ENCODE peak calls at places on chromosomes 6 and 20, in six cellular contexts. One of them, this sample, is unnamed.

GRCh38 chr6:76682842-76683241 is 610.4 kb upstream of the IMPG1 start:
- DNase-seq in aorta: no peak
- DNase-seq in right atrium auricular region: no peak
- DNase-seq in transverse colon: no peak
- DNase-seq in neural progenitor cell: peak; percentile 13
- DNase-seq in right lobe of liver: no peak
- DNase-seq in this sample: no peak

GRCh38 chr6:39906318-39906761 is 27.9 kb downstream of the MOCS1 start:
- DNase-seq in right lobe of liver: peak; percentile 68
- DNase-seq in transverse colon: no peak
- DNase-seq in right atrium auricular region: no peak
- DNase-seq in neural progenitor cell: no peak
- DNase-seq in aorta: peak; percentile 46
- DNase-seq in this sample: no peak

GRCh38 chr6:1404066-1404712 is 14.8 kb downstream of the FOXF2 start:
- DNase-seq in aorta: no peak
- DNase-seq in neural progenitor cell: no peak
- DNase-seq in transverse colon: no peak
- DNase-seq in right atrium auricular region: no peak
- DNase-seq in right lobe of liver: no peak
- DNase-seq in this sample: no peak

GRCh38 chr20:58847483-58847882 is 3.2 kb downstream of the GNAS-AS1 start:
- DNase-seq in right lobe of liver: no peak
- DNase-seq in right atrium auricular region: no peak
- DNase-seq in aorta: no peak
- DNase-seq in transverse colon: no peak
- DNase-seq in neural progenitor cell: no peak
- DNase-seq in this sample: no peak

GRCh38 chr6:110020888-110021287 is 42.8 kb downstream of the GPR6 start:
- DNase-seq in aorta: no peak
- DNase-seq in right lobe of liver: no peak
- DNase-seq in transverse colon: no peak
- DNase-seq in right atrium auricular region: no peak
- DNase-seq in neural progenitor cell: no peak
- DNase-seq in this sample: no peak

GRCh38 chr6:141301779-141302178 is 830.9 kb upstream of the GJE1 start:
- DNase-seq in right lobe of liver: no peak
- DNase-seq in transverse colon: no peak
- DNase-seq in neural progenitor cell: no peak
- DNase-seq in aorta: no peak
- DNase-seq in right atrium auricular region: no peak
- DNase-seq in this sample: no peak

GRCh38 chr6:134221250-134221649 is 96.7 kb downstream of the SGK1 start:
- DNase-seq in neural progenitor cell: no peak
- DNase-seq in transverse colon: no peak
- DNase-seq in aorta: no peak
- DNase-seq in right atrium auricular region: no peak
- DNase-seq in right lobe of liver: no peak
- DNase-seq in this sample: no peak

GRCh38 chr20:57747889-57748456 is 38.2 kb upstream of the PMEPA1 start:
- DNase-seq in transverse colon: no peak
- DNase-seq in neural progenitor cell: peak; percentile 29
- DNase-seq in right atrium auricular region: no peak
- DNase-seq in aorta: peak; percentile 66
- DNase-seq in right lobe of liver: no peak
- DNase-seq in this sample: no peak

GRCh38 chr6:96611342-96611964 is 48.5 kb downstream of the FHL5 start:
- DNase-seq in right lobe of liver: no peak
- DNase-seq in transverse colon: no peak
- DNase-seq in neural progenitor cell: no peak
- DNase-seq in right atrium auricular region: no peak
- DNase-seq in aorta: no peak
- DNase-seq in this sample: no peak

GRCh38 chr6:112389842-112390241 is 42.7 kb downstream of the RFPL4B start:
- DNase-seq in neural progenitor cell: no peak
- DNase-seq in transverse colon: no peak
- DNase-seq in right lobe of liver: no peak
- DNase-seq in aorta: no peak
- DNase-seq in right atrium auricular region: no peak
- DNase-seq in this sample: no peak

GRCh38 chr6:165800337-165800736 is 137.3 kb upstream of the PDE10A start:
- DNase-seq in aorta: no peak
- DNase-seq in right lobe of liver: no peak
- DNase-seq in neural progenitor cell: no peak
- DNase-seq in transverse colon: no peak
- DNase-seq in right atrium auricular region: no peak
- DNase-seq in this sample: no peak

GRCh38 chr6:17886891-17887290 is 100.5 kb downstream of the KIF13A start:
- DNase-seq in neural progenitor cell: no peak
- DNase-seq in transverse colon: no peak
- DNase-seq in right atrium auricular region: no peak
- DNase-seq in aorta: no peak
- DNase-seq in right lobe of liver: no peak
- DNase-seq in this sample: no peak

GRCh38 chr6:46914279-46914810 is 7.4 kb downstream of the ADGRF5 start:
- DNase-seq in neural progenitor cell: peak; percentile 70
- DNase-seq in right lobe of liver: no peak
- DNase-seq in right atrium auricular region: no peak
- DNase-seq in transverse colon: no peak
- DNase-seq in aorta: no peak
- DNase-seq in this sample: no peak

GRCh38 chr6:63635165-63635562 is 438 bp upstream of the PHF3 start:
- DNase-seq in right atrium auricular region: no peak
- DNase-seq in aorta: no peak
- DNase-seq in neural progenitor cell: peak; percentile 55
- DNase-seq in right lobe of liver: no peak
- DNase-seq in transverse colon: no peak
- DNase-seq in this sample: no peak

GRCh38 chr6:169780571-169781091 is 29.2 kb downstream of the ERMARD start:
- DNase-seq in transverse colon: no peak
- DNase-seq in right atrium auricular region: peak; percentile 49
- DNase-seq in neural progenitor cell: no peak
- DNase-seq in right lobe of liver: no peak
- DNase-seq in aorta: no peak
- DNase-seq in this sample: no peak

GRCh38 chr6:7137335-7138106 is 29.8 kb downstream of the RREB1 start:
- DNase-seq in transverse colon: peak; percentile 61
- DNase-seq in right atrium auricular region: no peak
- DNase-seq in aorta: peak; percentile 81
- DNase-seq in neural progenitor cell: peak; percentile 48
- DNase-seq in right lobe of liver: no peak
- DNase-seq in this sample: no peak

GRCh38 chr6:80333342-80333741 is 226.9 kb downstream of the BCKDHB start:
- DNase-seq in right atrium auricular region: no peak
- DNase-seq in neural progenitor cell: no peak
- DNase-seq in transverse colon: no peak
- DNase-seq in right lobe of liver: no peak
- DNase-seq in aorta: no peak
- DNase-seq in this sample: no peak

GRCh38 chr6:68726992-68727391 is 91.9 kb downstream of the ADGRB3 start:
- DNase-seq in aorta: no peak
- DNase-seq in right lobe of liver: no peak
- DNase-seq in right atrium auricular region: no peak
- DNase-seq in transverse colon: no peak
- DNase-seq in neural progenitor cell: no peak
- DNase-seq in this sample: no peak

GRCh38 chr6:15434263-15434662 is 188.4 kb downstream of the JARID2 start:
- DNase-seq in aorta: no peak
- DNase-seq in neural progenitor cell: no peak
- DNase-seq in right lobe of liver: no peak
- DNase-seq in transverse colon: no peak
- DNase-seq in right atrium auricular region: no peak
- DNase-seq in this sample: no peak

GRCh38 chr20:13113731-13114130 is 105.0 kb downstream of the SPTLC3 start:
- DNase-seq in neural progenitor cell: no peak
- DNase-seq in right atrium auricular region: no peak
- DNase-seq in transverse colon: no peak
- DNase-seq in aorta: no peak
- DNase-seq in right lobe of liver: no peak
- DNase-seq in this sample: no peak

GRCh38 chr20:32523613-32524218 is 61.4 kb downstream of the NOL4L start:
- DNase-seq in transverse colon: no peak
- DNase-seq in right atrium auricular region: no peak
- DNase-seq in right lobe of liver: no peak
- DNase-seq in neural progenitor cell: no peak
- DNase-seq in aorta: peak; percentile 44
- DNase-seq in this sample: no peak

GRCh38 chr20:19566226-19566960 is 191.7 kb upstream of the RIN2 start:
- DNase-seq in right atrium auricular region: no peak
- DNase-seq in aorta: no peak
- DNase-seq in transverse colon: no peak
- DNase-seq in neural progenitor cell: no peak
- DNase-seq in right lobe of liver: no peak
- DNase-seq in this sample: no peak

GRCh38 chr6:119345114-119345513 is 4.4 kb downstream of the MAN1A1 start:
- DNase-seq in right atrium auricular region: no peak
- DNase-seq in aorta: no peak
- DNase-seq in neural progenitor cell: no peak
- DNase-seq in right lobe of liver: no peak
- DNase-seq in transverse colon: no peak
- DNase-seq in this sample: no peak

GRCh38 chr6:119348308-119349040 is 1.1 kb downstream of the MAN1A1 start:
- DNase-seq in right atrium auricular region: no peak
- DNase-seq in right lobe of liver: peak; percentile 91
- DNase-seq in aorta: peak; percentile 66
- DNase-seq in neural progenitor cell: peak; percentile 71
- DNase-seq in transverse colon: peak; percentile 48
- DNase-seq in this sample: peak; percentile 69

GRCh38 chr6:119347466-119348307 is 1.9 kb downstream of the MAN1A1 start:
- DNase-seq in transverse colon: peak; percentile 69
- DNase-seq in neural progenitor cell: no peak
- DNase-seq in aorta: peak; percentile 84
- DNase-seq in right atrium auricular region: no peak
- DNase-seq in right lobe of liver: peak; percentile 79
- DNase-seq in this sample: peak; percentile 74

GRCh38 chr6:119346914-119347313 is 2.6 kb downstream of the MAN1A1 start:
- DNase-seq in right lobe of liver: no peak
- DNase-seq in aorta: no peak
- DNase-seq in neural progenitor cell: no peak
- DNase-seq in right atrium auricular region: no peak
- DNase-seq in transverse colon: no peak
- DNase-seq in this sample: no peak

DNA sequence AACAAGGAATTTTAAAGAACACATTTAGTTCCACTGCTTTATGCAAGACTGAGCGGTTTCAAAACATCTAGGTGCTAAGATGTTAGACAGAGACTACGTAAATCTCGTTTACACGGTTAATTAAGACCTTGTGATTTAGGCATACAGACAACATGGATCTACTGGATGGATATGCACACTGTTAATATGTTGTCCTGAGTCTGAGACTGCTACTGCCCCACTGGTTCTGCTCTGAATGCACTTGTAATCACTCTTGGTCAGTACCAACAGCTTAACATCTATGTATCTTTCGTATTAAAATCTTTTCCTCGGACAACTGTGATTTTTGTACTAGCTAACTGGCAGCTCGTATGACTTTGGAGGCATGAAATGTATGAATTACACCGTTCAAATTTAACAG is 3.1 kb downstream of the MAN1A1 start:
- DNase-seq in transverse colon: no peak
- DNase-seq in aorta: no peak
- DNase-seq in right atrium auricular region: no peak
- DNase-seq in neural progenitor cell: no peak
- DNase-seq in right lobe of liver: no peak
- DNase-seq in this sample: no peak
- H3K27ac ChIP-seq in transverse colon: peak overlapping the region; percentile 99
- H3K27ac ChIP-seq in aorta: no peak overlapping the region
- H3K27ac ChIP-seq in right atrium auricular region: peak overlapping the region; percentile 97
- H3K27ac ChIP-seq in neural progenitor cell: no peak overlapping the region
- H3K27ac ChIP-seq in right lobe of liver: peak overlapping the region; percentile 86
- H3K27ac ChIP-seq in this sample: no peak overlapping the region

DNA sequence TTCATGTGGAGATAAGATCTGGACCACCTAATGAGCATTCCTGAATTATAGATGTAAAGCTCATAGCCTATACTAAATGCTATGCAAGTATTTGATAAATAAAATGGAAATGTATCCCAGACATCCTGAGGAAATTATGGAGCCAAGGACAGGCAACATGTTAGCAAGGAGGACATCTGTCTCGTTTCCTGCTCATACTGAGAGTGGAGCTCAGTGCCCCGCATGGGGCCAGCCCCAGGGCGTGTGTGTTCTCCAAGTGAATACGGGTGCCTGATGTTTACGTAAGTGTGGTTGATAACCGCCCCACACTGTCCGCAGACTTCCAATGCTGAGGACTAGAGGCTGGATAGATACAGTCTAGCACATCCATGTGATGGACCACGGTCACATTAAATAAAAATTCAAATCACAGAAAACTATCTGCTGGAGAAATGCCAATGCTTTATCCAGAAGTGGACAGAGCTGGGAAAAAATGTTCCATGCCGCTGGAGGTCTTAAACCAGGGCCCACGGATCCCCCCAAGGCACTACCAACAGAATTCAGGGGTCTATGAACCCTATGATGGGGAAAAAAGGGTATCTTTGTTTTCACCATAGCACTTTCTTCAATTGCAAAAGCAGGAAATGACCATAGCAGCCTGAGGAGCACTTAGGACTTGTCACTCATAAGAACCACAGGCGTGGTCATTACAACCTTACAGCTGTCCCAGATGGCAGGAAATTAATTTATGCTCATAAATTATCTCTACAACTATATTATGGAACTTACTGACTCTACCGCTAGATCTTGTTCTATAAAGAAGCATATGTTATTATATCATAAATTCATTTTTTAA is 24.9 kb downstream of the TGM2 start:
- DNase-seq in right atrium auricular region: no peak
- DNase-seq in neural progenitor cell: no peak
- DNase-seq in transverse colon: peak; percentile 47
- DNase-seq in aorta: peak; percentile 33
- DNase-seq in right lobe of liver: no peak
- DNase-seq in this sample: peak; percentile 51
- H3K27ac ChIP-seq in right atrium auricular region: peak overlapping the region; percentile 6
- H3K27ac ChIP-seq in neural progenitor cell: no peak overlapping the region
- H3K27ac ChIP-seq in transverse colon: no peak overlapping the region
- H3K27ac ChIP-seq in aorta: no peak overlapping the region
- H3K27ac ChIP-seq in right lobe of liver: no peak overlapping the region
- H3K27ac ChIP-seq in this sample: no peak overlapping the region

GRCh38 chr6:163263196-163263595 is 151.3 kb upstream of the QKI start:
- DNase-seq in neural progenitor cell: no peak
- DNase-seq in right lobe of liver: no peak
- DNase-seq in transverse colon: no peak
- DNase-seq in aorta: no peak
- DNase-seq in right atrium auricular region: no peak
- DNase-seq in this sample: no peak
- H3K27ac ChIP-seq in neural progenitor cell: no peak overlapping the region
- H3K27ac ChIP-seq in right lobe of liver: no peak overlapping the region
- H3K27ac ChIP-seq in transverse colon: no peak overlapping the region
- H3K27ac ChIP-seq in aorta: no peak overlapping the region
- H3K27ac ChIP-seq in right atrium auricular region: peak overlapping the region; percentile 2
- H3K27ac ChIP-seq in this sample: no peak overlapping the region

DNA sequence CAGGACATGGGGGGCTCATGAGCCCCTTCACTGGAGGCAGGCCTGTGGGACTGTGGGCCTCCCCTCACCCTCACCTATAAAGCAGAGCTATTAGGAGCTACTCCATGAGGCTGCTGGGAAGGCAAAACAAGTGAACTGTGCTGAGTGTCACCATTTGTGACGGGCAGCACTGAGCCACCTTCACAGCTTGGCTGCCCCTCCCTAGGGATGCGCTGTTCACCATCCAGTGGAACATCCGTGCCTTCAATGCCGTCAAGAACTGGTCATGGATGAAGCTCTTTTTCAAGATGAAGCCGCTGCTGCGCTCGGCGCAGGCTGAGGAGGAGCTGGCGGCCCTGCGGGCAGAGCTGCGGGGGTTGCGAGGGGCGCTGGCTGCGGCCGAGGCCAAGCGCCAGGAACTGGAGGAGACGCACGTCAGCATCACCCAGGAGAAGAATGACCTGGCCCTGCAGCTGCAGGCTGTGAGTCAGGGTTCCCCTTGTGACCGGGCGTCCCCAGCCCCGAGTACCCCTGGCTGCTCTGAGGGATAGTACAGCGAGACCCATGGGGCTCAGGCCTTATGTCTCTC is 38.4 kb downstream of the MYH7B start:
- DNase-seq in aorta: no peak
- DNase-seq in neural progenitor cell: no peak
- DNase-seq in right atrium auricular region: no peak
- DNase-seq in right lobe of liver: no peak
- DNase-seq in transverse colon: no peak
- DNase-seq in this sample: no peak
- H3K27ac ChIP-seq in aorta: no peak overlapping the region
- H3K27ac ChIP-seq in neural progenitor cell: no peak overlapping the region
- H3K27ac ChIP-seq in right atrium auricular region: peak overlapping the region; percentile 37
- H3K27ac ChIP-seq in right lobe of liver: no peak overlapping the region
- H3K27ac ChIP-seq in transverse colon: no peak overlapping the region
- H3K27ac ChIP-seq in this sample: no peak overlapping the region

This sample was measured in upper lobe of right lung.